ENCODE peak calls at places on chromosomes 3 and 15, in ten cellular contexts. O is left cardiac atrium; H is HT1080; X is stimulated activated CD4-positive, alpha-beta T cell treated with anti-CD3 and anti-CD28 coated beads, Interleukin-4, amount 100 ng/mL, for 4 hours; S is activated T-helper 9 cell treated with anti-CD3 and anti-CD28 coated beads, Interleukin-2, amount 50 U/mL, for 16 hours; J is cardiac fibroblast; F is NCI-H460; I is NCI-H1417; L is fibroblast of lung; R is LoVo. E is an unnamed sample.

GRCh38 chr3:152365766-152366593 is 97.3 kb downstream of the MBNL1 start:
- DNase-seq in O (no peak), H (no peak), X (no peak), S (no peak), J (no peak), F (no peak), I (no peak), L (peak), R (no peak), E (no peak)

GRCh38 chr3:136893848-136894443 is 31.9 kb downstream of the NCK1 start:
- DNase-seq in O (no peak), H (no peak), X (no peak), S (no peak), J (peak), F (peak), I (no peak), L (peak), R (no peak), E (peak)

GRCh38 chr3:182349051-182349450 is 444.3 kb upstream of the ATP11B start:
- DNase-seq in O (no peak), H (peak), X (no peak), S (no peak), J (no peak), F (no peak), I (no peak), L (no peak), R (no peak), E (no peak)

GRCh38 chr15:59656935-59657634 is at the start of gene GTF2A2:
- DNase-seq in O (peak), H (peak), X (peak), S (peak), J (peak), F (peak), I (peak), L (peak), R (peak), E (peak)

GRCh38 chr15:68781766-68782588 is 38.7 kb downstream of the ANP32A start:
- DNase-seq in O (peak), H (no peak), X (peak), S (no peak), J (no peak), F (no peak), I (no peak), L (no peak), R (no peak), E (no peak)

GRCh38 chr15:51223771-51224229 is 114.6 kb downstream of the CYP19A1 start:
- DNase-seq in O (no peak), H (peak), X (no peak), S (no peak), J (peak), F (no peak), I (no peak), L (peak), R (peak), E (peak)

GRCh38 chr3:133574260-133574881 is 885 bp downstream of the CDV3 start:
- DNase-seq in O (peak), H (peak), X (peak), S (peak), J (peak), F (peak), I (no peak), L (peak), R (peak), E (peak)

GRCh38 chr3:30625541-30626438 is 19.4 kb downstream of the TGFBR2 start:
- DNase-seq in O (no peak), H (peak), X (no peak), S (no peak), J (peak), F (no peak), I (no peak), L (peak), R (peak), E (no peak)

GRCh38 chr15:68377766-68378165 is 54.2 kb downstream of the ITGA11 start:
- DNase-seq in O (no peak), H (no peak), X (no peak), S (no peak), J (no peak), F (no peak), I (no peak), L (no peak), R (no peak), E (no peak)

GRCh38 chr15:63759752-63760151 is 74.0 kb downstream of the HERC1 start:
- DNase-seq in O (no peak), H (no peak), X (no peak), S (no peak), J (no peak), F (no peak), I (no peak), L (no peak), R (no peak), E (no peak)

GRCh38 chr3:149969945-149970715 is 565 bp downstream of the PFN2 start:
- DNase-seq in O (peak), H (peak), X (peak), S (peak), J (peak), F (peak), I (peak), L (peak), R (peak), E (peak)

GRCh38 chr3:3745693-3746092 is 53.5 kb upstream of the LRRN1 start:
- DNase-seq in O (no peak), H (no peak), X (no peak), S (no peak), J (no peak), F (no peak), I (no peak), L (no peak), R (no peak), E (no peak)

GRCh38 chr3:66133050-66133757 is 87.6 kb upstream of the SLC25A26 start:
- DNase-seq in O (no peak), H (peak), X (no peak), S (no peak), J (peak), F (no peak), I (no peak), L (peak), R (no peak), E (no peak)

GRCh38 chr3:56131976-56132590 is 336.2 kb downstream of the ERC2 start:
- DNase-seq in O (no peak), H (peak), X (no peak), S (no peak), J (peak), F (peak), I (no peak), L (peak), R (peak), E (peak)

GRCh38 chr3:121436641-121437040 is 109.1 kb downstream of the POLQ start:
- DNase-seq in O (no peak), H (peak), X (no peak), S (no peak), J (no peak), F (no peak), I (no peak), L (peak), R (no peak), E (no peak)

GRCh38 chr3:57756528-57757401 is 656 bp downstream of the SLMAP start:
- DNase-seq in O (peak), H (peak), X (peak), S (peak), J (peak), F (no peak), I (peak), L (peak), R (peak), E (peak)

GRCh38 chr15:88605507-88606436 is 15.4 kb upstream of the AEN start:
- DNase-seq in O (peak), H (no peak), X (no peak), S (no peak), J (peak), F (no peak), I (peak), L (peak), R (no peak), E (peak)

GRCh38 chr3:45100998-45101407 is 45.2 kb downstream of the CDCP1 start:
- DNase-seq in O (no peak), H (peak), X (no peak), S (no peak), J (peak), F (no peak), I (no peak), L (peak), R (no peak), E (no peak)

GRCh38 chr3:101935081-101935480 is 85.8 kb downstream of the NFKBIZ start:
- DNase-seq in O (no peak), H (no peak), X (no peak), S (no peak), J (no peak), F (no peak), I (no peak), L (no peak), R (no peak), E (no peak)

GRCh38 chr3:179027326-179027900 is 44.2 kb downstream of the ZMAT3 start:
- DNase-seq in O (no peak), H (no peak), X (no peak), S (no peak), J (peak), F (no peak), I (no peak), L (peak), R (no peak), E (no peak)

GRCh38 chr3:112491373-112491772 is 7.9 kb downstream of the BTLA start:
- DNase-seq in O (no peak), H (no peak), X (no peak), S (no peak), J (no peak), F (no peak), I (no peak), L (no peak), R (no peak), E (no peak)

GRCh38 chr15:70879386-70879785 is 12.8 kb downstream of the THAP10 start:
- DNase-seq in O (no peak), H (peak), X (no peak), S (no peak), J (peak), F (no peak), I (no peak), L (peak), R (no peak), E (no peak)

GRCh38 chr3:30286811-30287210 is 319.6 kb upstream of the TGFBR2 start:
- DNase-seq in O (no peak), H (peak), X (no peak), S (no peak), J (peak), F (no peak), I (no peak), L (peak), R (no peak), E (no peak)

GRCh38 chr3:50254577-50255250 is 14.2 kb upstream of the SEMA3B start:
- DNase-seq in O (peak), H (peak), X (no peak), S (no peak), J (peak), F (no peak), I (no peak), L (peak), R (no peak), E (no peak)

GRCh38 chr3:114764056-114764492 is 383.0 kb downstream of the ZBTB20 start:
- DNase-seq in O (no peak), H (no peak), X (no peak), S (no peak), J (peak), F (no peak), I (peak), L (peak), R (no peak), E (no peak)

GRCh38 chr3:127337911-127338531 is 50.2 kb upstream of the PRR20G start:
- DNase-seq in O (no peak), H (no peak), X (no peak), S (no peak), J (no peak), F (no peak), I (no peak), L (no peak), R (no peak), E (no peak)

GRCh38 chr3:188656196-188656982 is 502.4 kb downstream of the LPP start:
- DNase-seq in O (no peak), H (peak), X (no peak), S (no peak), J (peak), F (no peak), I (no peak), L (no peak), R (no peak), E (no peak)

GRCh38 chr3:188294823-188295487 is 141.0 kb downstream of the LPP start:
- DNase-seq in O (no peak), H (peak), X (no peak), S (no peak), J (peak), F (peak), I (peak), L (peak), R (peak), E (peak)

GRCh38 chr3:135271562-135272290 is 476.7 kb downstream of the EPHB1 start:
- DNase-seq in O (no peak), H (no peak), X (no peak), S (no peak), J (no peak), F (no peak), I (peak), L (no peak), R (no peak), E (no peak)